ENCODE peak calls at places on chromosomes 5 and 9, in four cellular contexts. Q, R, J and M are unnamed samples.
A peak's percentile ranks its signal among the peaks of the same experiment; 100 is the strongest.

GRCh38 chr5:11182441-11183080 is 421.5 kb upstream of the DAP start:
- DNase-seq in R (peak; percentile 47), J (no peak), Q (peak; percentile 16), M (peak; percentile 44)

GRCh38 chr9:2837915-2838314 is 6.0 kb downstream of the PUM3 start:
- DNase-seq in R (peak; percentile 35), Q (no peak), J (no peak), M (peak; percentile 74)

GRCh38 chr5:179143446-179143845 is 83.3 kb downstream of the ZNF354C start:
- DNase-seq in J (no peak), Q (no peak), R (peak; percentile 43), M (peak; percentile 56)

GRCh38 chr9:124001445-124001799 is 10.1 kb upstream of the LHX2 start:
- DNase-seq in R (no peak), Q (no peak), J (no peak), M (no peak)

GRCh38 chr9:5665059-5665458 is 36.2 kb downstream of the RIC1 start:
- DNase-seq in J (no peak), R (no peak), Q (no peak), M (no peak)

GRCh38 chr5:142977363-142978051 is 207.3 kb downstream of the ARHGAP26 start:
- DNase-seq in J (peak; percentile 58), Q (peak; percentile 85), R (peak; percentile 94), M (peak; percentile 71)

GRCh38 chr9:2638871-2639673 is 17.5 kb downstream of the VLDLR start:
- DNase-seq in Q (no peak), R (no peak), J (no peak), M (no peak)

GRCh38 chr9:5425006-5425628 is 12.6 kb downstream of the PLGRKT start:
- DNase-seq in Q (peak; percentile 12), J (peak; percentile 30), R (no peak), M (peak; percentile 23)

GRCh38 chr9:69980041-69980440 is 63.6 kb upstream of the MAMDC2 start:
- DNase-seq in Q (no peak), R (peak; percentile 37), J (no peak), M (peak; percentile 50)

GRCh38 chr5:168165221-168165965 is 126.1 kb upstream of the WWC1 start:
- DNase-seq in Q (no peak), R (no peak), J (no peak), M (no peak)
- H3K4me3 ChIP-seq in Q (no peak overlapping the region), R (no peak overlapping the region), J (no peak overlapping the region), M (no peak overlapping the region)

DNA sequence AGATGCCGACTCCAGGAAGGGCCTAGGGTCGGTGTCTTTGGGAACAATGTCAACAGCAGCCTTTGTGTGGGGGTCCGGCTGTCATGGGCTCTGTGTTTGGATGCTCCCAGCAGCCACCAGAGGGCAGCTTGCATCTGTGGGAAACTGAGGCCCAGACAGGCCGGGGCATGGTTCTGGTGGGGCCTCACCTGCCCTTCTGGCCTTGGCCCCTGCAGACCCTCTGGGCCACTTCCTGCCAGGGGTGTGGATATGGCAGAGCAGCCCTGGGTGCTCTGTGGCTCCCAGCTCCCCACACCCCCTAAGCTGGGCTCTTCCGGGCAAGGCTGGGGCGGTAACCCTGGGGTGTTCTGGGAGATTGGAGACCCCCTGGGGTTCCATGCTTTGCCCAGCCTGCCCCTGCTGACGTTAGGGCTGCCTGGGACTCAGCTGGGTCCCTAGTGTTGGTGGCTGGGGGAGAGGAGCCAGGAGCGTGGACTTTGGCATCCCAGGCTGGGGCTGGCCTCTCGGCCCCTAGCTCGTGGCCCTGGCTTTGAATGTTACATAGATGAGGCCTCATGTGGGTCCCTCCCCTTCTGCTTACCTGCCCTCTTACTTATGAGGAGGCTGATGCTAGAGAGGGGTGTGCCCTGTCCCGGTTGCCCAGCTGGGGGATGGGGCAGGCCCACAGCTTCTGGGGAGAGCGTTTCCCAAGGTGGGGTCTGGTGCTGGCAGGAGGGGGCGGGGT is 38.3 kb downstream of the RXRA start:
- DNase-seq in R (no peak), Q (no peak), J (no peak), M (no peak)
- TF ChIP-seq CTCF in R (peak; percentile 7), Q (no peak), J (peak; percentile 51), M (peak; percentile 13)

GRCh38 chr9:92100237-92100911 is 14.8 kb downstream of the SPTLC1 start:
- DNase-seq in J (no peak), Q (peak; percentile 54), R (peak; percentile 87), M (peak; percentile 68)

GRCh38 chr9:92095236-92095635 is 20.0 kb downstream of the SPTLC1 start:
- DNase-seq in R (no peak), Q (no peak), J (no peak), M (no peak)

GRCh38 chr9:92097997-92098482 is 17.2 kb downstream of the SPTLC1 start:
- DNase-seq in Q (no peak), R (peak; percentile 30), J (peak; percentile 70), M (peak; percentile 64)

GRCh38 chr9:92094655-92095054 is 20.6 kb downstream of the SPTLC1 start:
- DNase-seq in Q (no peak), J (no peak), R (peak; percentile 43), M (no peak)

GRCh38 chr9:92098638-92099037 is 16.6 kb downstream of the SPTLC1 start:
- DNase-seq in J (peak; percentile 17), R (no peak), Q (no peak), M (no peak)
- H3K4me3 ChIP-seq in J (no peak overlapping the region), R (no peak overlapping the region), Q (no peak overlapping the region), M (no peak overlapping the region)

DNA sequence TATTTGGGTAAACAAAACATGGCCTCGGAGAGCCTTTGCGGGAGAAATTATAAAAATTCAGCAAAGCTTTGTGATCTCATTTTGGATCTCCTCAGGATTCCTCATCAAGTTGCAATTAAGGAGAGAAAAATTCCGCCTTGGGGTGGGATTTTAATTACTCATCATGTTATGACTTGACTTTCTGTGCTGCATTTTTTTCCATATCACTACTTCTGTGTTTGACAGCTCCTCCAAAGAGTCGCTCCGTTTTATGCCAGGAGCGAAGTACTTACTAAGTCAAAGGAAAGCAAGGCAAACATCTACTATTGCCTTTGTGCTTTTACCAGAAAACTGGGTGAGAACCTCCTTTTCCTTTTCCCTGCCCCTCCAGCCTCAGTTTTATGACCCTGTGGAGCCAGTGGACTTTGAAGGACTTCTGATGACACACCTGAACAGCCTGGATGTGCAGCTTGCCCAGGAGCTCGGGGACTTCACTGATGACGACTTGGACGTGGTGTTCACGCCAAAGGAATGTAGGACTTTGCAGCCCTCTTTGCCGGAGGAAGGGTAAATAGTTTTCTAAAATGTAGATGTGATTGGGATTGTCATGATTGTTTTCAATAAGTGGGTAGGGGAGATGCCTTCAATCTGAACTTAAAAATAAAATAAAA is 71.6 kb downstream of the DOCK8 start:
- DNase-seq in J (no peak), R (no peak), Q (no peak), M (no peak)
- TF ChIP-seq CTCF in J (no peak), R (no peak), Q (no peak), M (no peak)

DNA sequence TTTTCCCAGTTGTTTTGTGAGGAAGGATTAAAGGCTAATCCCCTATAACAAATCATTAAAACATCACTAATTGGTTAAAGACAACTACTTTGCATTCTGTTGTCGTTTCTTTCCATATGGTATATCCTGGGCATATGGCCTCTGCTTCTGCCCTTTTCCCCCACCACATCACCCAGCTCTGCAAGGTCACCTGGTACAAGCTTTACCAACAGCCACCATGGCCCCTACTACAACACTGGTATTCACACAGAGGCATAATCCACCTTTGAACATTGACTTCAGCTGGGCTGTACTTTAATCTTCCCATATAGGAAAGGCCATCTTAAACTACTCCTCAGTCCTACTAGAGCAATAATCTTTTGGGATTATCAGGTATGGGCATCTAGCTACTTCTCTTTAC is 866.1 kb downstream of the TLE4 start:
- DNase-seq in R (no peak), J (no peak), Q (no peak), M (no peak)
- H3K4me3 ChIP-seq in R (no peak overlapping the region), J (no peak overlapping the region), Q (no peak overlapping the region), M (no peak overlapping the region)

DNA sequence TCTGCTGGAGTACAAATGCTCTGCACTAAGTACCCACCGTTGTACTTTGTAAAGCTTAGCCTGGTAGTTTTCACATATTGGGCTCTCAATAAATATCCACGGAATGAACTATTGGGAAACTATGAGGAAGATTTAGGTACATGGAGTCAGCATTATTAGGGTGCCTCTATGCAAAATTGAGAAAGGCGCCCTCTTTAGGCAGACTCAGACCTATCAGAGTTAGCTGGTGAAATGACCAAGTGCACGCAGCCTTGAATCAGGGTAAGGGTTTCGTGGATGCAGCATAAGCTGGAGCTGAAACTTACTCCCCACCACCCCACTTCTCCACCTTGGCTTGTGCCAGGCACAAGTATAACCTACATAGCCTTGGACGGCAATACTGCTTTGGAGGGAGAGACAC is 1178.8 kb upstream of the DMAC1 start:
- DNase-seq in J (no peak), Q (no peak), R (no peak), M (no peak)
- TF ChIP-seq CTCF in J (no peak), Q (no peak), R (no peak), M (no peak)

DNA sequence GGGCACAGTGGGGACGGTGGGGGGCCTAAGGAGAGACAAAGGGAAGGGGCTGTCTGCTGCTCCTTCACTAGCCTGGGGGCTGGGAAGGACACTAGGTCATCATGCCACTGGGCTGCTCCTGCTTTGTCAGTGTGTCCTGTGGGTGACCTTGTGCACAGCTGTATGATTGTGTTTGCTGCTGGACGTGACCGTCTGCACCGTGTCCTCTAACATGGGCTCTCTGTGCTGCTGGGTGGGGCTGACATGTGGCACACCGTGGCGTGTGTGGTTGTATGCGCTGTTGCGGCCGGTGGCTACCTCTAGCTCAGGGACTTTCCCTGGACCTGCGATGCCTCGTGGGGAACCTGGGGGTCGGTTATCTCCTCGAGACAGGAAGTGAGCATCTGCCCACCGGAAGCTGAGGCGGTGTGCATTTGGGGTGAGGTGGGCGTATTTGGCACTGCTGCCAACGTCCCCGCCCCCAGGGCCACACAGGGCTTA is 3.1 kb downstream of the N4BP3 start:
- DNase-seq in Q (no peak), R (no peak), J (peak; percentile 87), M (no peak)
- H3K4me3 ChIP-seq in Q (no peak overlapping the region), R (no peak overlapping the region), J (peak overlapping the region; percentile 88), M (no peak overlapping the region)

GRCh38 chr9:99906403-99907207 is at the start of gene STX17:
- DNase-seq in R (peak; percentile 69), Q (no peak), J (peak; percentile 16), M (peak; percentile 73)
- TF ChIP-seq CTCF in R (no peak), Q (no peak), J (peak; percentile 3), M (no peak)

DNA sequence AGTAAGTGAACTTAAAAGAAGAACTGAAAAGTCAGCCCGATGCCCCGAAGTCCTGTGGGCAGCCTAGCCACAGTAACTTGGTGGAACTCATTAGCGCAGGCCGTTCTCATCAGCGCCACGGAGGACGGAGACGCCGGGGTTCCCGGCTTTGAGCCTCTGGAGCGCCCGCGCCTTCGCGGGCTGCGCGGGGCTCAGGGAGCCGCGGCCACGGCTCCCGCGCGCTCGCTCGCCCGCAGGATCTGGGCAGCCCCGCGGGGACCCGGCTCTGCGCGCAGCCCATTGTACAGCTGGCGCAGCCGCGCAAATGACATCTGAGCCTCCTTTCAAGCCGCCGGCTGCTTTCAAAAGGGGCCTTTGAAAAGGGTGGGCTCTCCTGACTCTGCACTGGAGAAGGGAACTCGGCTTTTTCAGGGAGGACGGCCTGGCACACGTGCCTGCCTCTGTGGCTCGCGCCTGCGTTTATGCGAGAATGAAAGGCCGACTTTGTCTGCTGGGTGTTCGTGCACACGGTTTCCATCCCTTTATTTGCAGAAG is 40.7 kb downstream of the TLR4 start:
- DNase-seq in J (no peak), R (no peak), Q (no peak), M (peak; percentile 18)
- H3K4me3 ChIP-seq in J (no peak overlapping the region), R (no peak overlapping the region), Q (no peak overlapping the region), M (peak overlapping the region; percentile 45)